ENCODE peak calls at places on chromosomes 11 and 22, in eight cellular contexts. I, Q, E, S, Z, D, R and G are unnamed samples.

GRCh38 chr22:50610041-50610451 is 9.5 kb downstream of the MAPK8IP2 start:
- DNase-seq in D (no peak), Q (no peak), E (no peak), Z (no peak), R (no peak), I (no peak), S (no peak), G (no peak)

GRCh38 chr11:76803811-76804600 is 20.9 kb downstream of the TSKU start:
- DNase-seq in Z (no peak), S (no peak), E (no peak), I (no peak), D (no peak), Q (no peak), R (no peak), G (no peak)

GRCh38 chr11:1946812-1947480 is at the start of gene MRPL23:
- DNase-seq in D (no peak), S (no peak), Z (no peak), Q (peak), R (no peak), E (no peak), I (no peak), G (no peak)

GRCh38 chr11:118194835-118195627 is 18.6 kb upstream of the SCN2B start:
- DNase-seq in Q (peak), E (peak), S (peak), I (peak), D (peak), R (peak), Z (peak), G (peak)

GRCh38 chr11:65422633-65423515 is at the start of gene NEAT1:
- DNase-seq in E (peak), Z (no peak), S (peak), R (peak), Q (peak), I (peak), D (peak), G (no peak)

GRCh38 chr22:44399906-44400762 is 87.4 kb upstream of the SHISAL1 start:
- DNase-seq in S (no peak), D (no peak), E (peak), Q (no peak), R (no peak), Z (no peak), I (no peak), G (no peak)

GRCh38 chr11:12787847-12788246 is 113.6 kb downstream of the TEAD1 start:
- DNase-seq in R (no peak), Z (no peak), Q (no peak), I (no peak), E (no peak), S (peak), D (peak), G (no peak)

GRCh38 chr11:133835258-133836075 is 9.8 kb downstream of the SPATA19 start:
- DNase-seq in E (no peak), R (peak), Q (peak), I (peak), Z (no peak), D (peak), S (peak), G (peak)

GRCh38 chr22:21032037-21032842 is at the start of gene SLC7A4:
- DNase-seq in Z (no peak), S (no peak), E (no peak), Q (no peak), I (peak), R (peak), D (no peak), G (no peak)